ENCODE peak calls at places on chromosomes 1 and 21, in six cellular contexts. I is substantia nigra; M is tibial artery; J is EH; Z is omental fat pad; H is activated CD4-positive, CD25-positive, alpha-beta regulatory T cell treated with anti-CD3 and anti-CD28 coated beads, Interleukin-2, amount 50 U/mL, for 72 hours. E is an unnamed sample.

GRCh38 chr1:54884135-54884586 is 2.8 kb downstream of the DHCR24 start:
- DNase-seq in Z (no peak), I (no peak), H (no peak), M (no peak), J (peak), E (peak)

GRCh38 chr21:35026617-35027557 is 22.2 kb downstream of the RUNX1 start:
- DNase-seq in I (no peak), Z (no peak), J (peak), H (peak), M (peak), E (peak)

GRCh38 chr1:186858923-186859322 is 30.2 kb downstream of the PLA2G4A start:
- DNase-seq in I (no peak), H (no peak), M (peak), Z (no peak), J (peak), E (no peak)

GRCh38 chr1:62241357-62242131 is 46.9 kb downstream of the L1TD1 start:
- DNase-seq in H (no peak), M (no peak), Z (no peak), J (no peak), I (no peak), E (peak)

GRCh38 chr1:90850181-90850924 is 133.3 kb upstream of the BARHL2 start:
- DNase-seq in I (no peak), J (peak), Z (no peak), H (no peak), M (no peak), E (peak)

GRCh38 chr1:233587958-233588799 is 25.7 kb upstream of the KCNK1 start:
- DNase-seq in I (no peak), J (no peak), H (no peak), Z (no peak), M (no peak), E (no peak)

GRCh38 chr21:23960769-23961168 is 1646.5 kb downstream of the MRPL39 start:
- DNase-seq in M (no peak), Z (no peak), H (no peak), J (no peak), I (no peak), E (peak)

GRCh38 chr1:26744075-26744958 is 43.4 kb upstream of the PIGV start:
- DNase-seq in Z (no peak), I (no peak), M (peak), J (peak), H (peak), E (peak)

GRCh38 chr1:89688607-89689006 is 55.7 kb downstream of the LRRC8C start:
- DNase-seq in J (peak), M (no peak), H (no peak), Z (no peak), I (no peak), E (peak)

GRCh38 chr1:29585656-29586055 is 349.3 kb downstream of the PTPRU start:
- DNase-seq in H (no peak), J (no peak), Z (no peak), I (no peak), M (no peak), E (no peak)

GRCh38 chr1:162633327-162633762 is 1.1 kb downstream of the DDR2 start:
- DNase-seq in H (no peak), M (no peak), Z (no peak), J (peak), I (no peak), E (no peak)

GRCh38 chr1:244271909-244272308 is 179.8 kb downstream of the ADSS2 start:
- DNase-seq in H (no peak), I (no peak), J (no peak), Z (no peak), M (no peak), E (no peak)

GRCh38 chr21:44006017-44006624 is 6.0 kb upstream of the TRAPPC10 start:
- DNase-seq in Z (no peak), M (peak), I (no peak), H (no peak), J (peak), E (no peak)

GRCh38 chr1:233993651-233994050 is 89.2 kb downstream of the SLC35F3 start:
- DNase-seq in I (no peak), J (no peak), M (no peak), Z (no peak), H (no peak), E (peak)

GRCh38 chr21:38990424-38990794 is 184.7 kb downstream of the ETS2 start:
- DNase-seq in Z (no peak), J (peak), I (no peak), H (no peak), M (no peak), E (no peak)

GRCh38 chr1:27349784-27350672 is 8.2 kb downstream of the SYTL1 start:
- DNase-seq in J (peak), I (no peak), H (no peak), M (no peak), Z (no peak), E (peak)

GRCh38 chr21:41518757-41519156 is 10.8 kb upstream of the TMPRSS2 start:
- DNase-seq in H (no peak), M (no peak), J (no peak), I (no peak), Z (no peak), E (no peak)

GRCh38 chr1:205926636-205927035 is 16.6 kb downstream of the SLC26A9 start:
- DNase-seq in J (no peak), I (no peak), Z (no peak), M (peak), H (no peak), E (no peak)

GRCh38 chr1:93616996-93617669 is 64.5 kb downstream of the BCAR3 start:
- DNase-seq in J (peak), H (no peak), M (peak), Z (no peak), I (no peak), E (peak)

GRCh38 chr1:56535362-56535761 is 44.0 kb downstream of the PLPP3 start:
- DNase-seq in H (no peak), M (no peak), Z (no peak), J (no peak), I (no peak), E (no peak)

GRCh38 chr1:17033481-17033880 is 20.4 kb downstream of the SDHB start:
- DNase-seq in I (no peak), M (no peak), J (no peak), Z (no peak), H (no peak), E (no peak)

GRCh38 chr1:41957568-41957967 is 38.8 kb upstream of the HIVEP3 start:
- DNase-seq in M (no peak), Z (no peak), H (no peak), I (no peak), J (peak), E (no peak)

GRCh38 chr1:187157552-187157951 is 328.8 kb downstream of the PLA2G4A start:
- DNase-seq in M (no peak), H (no peak), J (peak), I (no peak), Z (no peak), E (no peak)

GRCh38 chr1:168243636-168244212 is 17.9 kb downstream of the SFT2D2 start:
- DNase-seq in M (no peak), I (no peak), H (no peak), J (peak), Z (no peak), E (no peak)

GRCh38 chr1:47023268-47024137 is at the start of gene CYP4X1:
- DNase-seq in Z (no peak), I (no peak), M (peak), H (no peak), J (no peak), E (peak)

GRCh38 chr21:35144978-35145377 is 95.9 kb upstream of the RUNX1 start:
- DNase-seq in H (no peak), I (no peak), M (no peak), J (no peak), Z (no peak), E (no peak)

GRCh38 chr1:88224940-88225339 is 459.1 kb upstream of the PKN2 start:
- DNase-seq in J (no peak), I (no peak), Z (no peak), M (no peak), H (no peak), E (no peak)

GRCh38 chr1:65259816-65260215 is 49.5 kb upstream of the DNAJC6 start:
- DNase-seq in H (no peak), I (no peak), M (no peak), J (no peak), Z (no peak), E (peak)

GRCh38 chr1:150477733-150478132 is 9.5 kb upstream of the TARS2 start:
- DNase-seq in H (no peak), M (no peak), J (peak), Z (no peak), I (no peak), E (peak)

GRCh38 chr1:190595438-190595837 is 117.8 kb upstream of the BRINP3 start:
- DNase-seq in M (no peak), I (no peak), Z (no peak), H (no peak), J (no peak), E (no peak)

GRCh38 chr1:248872752-248873408 is 14.0 kb upstream of the ZNF692 start:
- DNase-seq in Z (no peak), J (peak), M (peak), I (no peak), H (peak), E (peak)

GRCh38 chr1:102902045-102902444 is 206.3 kb downstream of the COL11A1 start:
- DNase-seq in H (no peak), Z (no peak), J (peak), I (no peak), M (no peak), E (no peak)

GRCh38 chr1:228343211-228343661 is 63.4 kb downstream of the TRIM11 start:
- DNase-seq in J (no peak), I (no peak), H (peak), Z (no peak), M (peak), E (no peak)

GRCh38 chr1:17774452-17774851 is 19.3 kb downstream of the ACTL8 start:
- DNase-seq in J (no peak), I (no peak), H (no peak), Z (no peak), M (no peak), E (no peak)

GRCh38 chr1:161726631-161727342 is 5.4 kb downstream of the FCRLB start:
- DNase-seq in M (peak), J (peak), I (peak), H (peak), Z (peak), E (peak)

GRCh38 chr1:247638011-247638410 is 32.6 kb downstream of the OR2G3 start:
- DNase-seq in J (no peak), I (no peak), M (no peak), H (no peak), Z (no peak), E (no peak)

GRCh38 chr1:169484683-169485426 is 889 bp downstream of the SLC19A2 start:
- DNase-seq in M (peak), J (peak), Z (no peak), H (peak), I (no peak), E (peak)

GRCh38 chr1:40860706-40861226 is 1.4 kb downstream of the CITED4 start:
- DNase-seq in J (no peak), H (no peak), Z (no peak), M (no peak), I (no peak), E (no peak)

GRCh38 chr1:40313329-40313957 is 3.6 kb downstream of the COL9A2 start:
- DNase-seq in Z (no peak), H (no peak), M (no peak), J (peak), I (no peak), E (no peak)